ENCODE peak calls at places on chromosomes 16 and 17, in seven cellular contexts. One of them, this sample, is unnamed.

GRCh38 chr16:76931186-76931585 is 259.8 kb upstream of the MON1B start:
- DNase-seq in lower leg skin: no peak
- DNase-seq in esophagus muscularis mucosa: no peak
- DNase-seq in adrenal gland: no peak
- DNase-seq in suprapubic skin: no peak
- DNase-seq in transverse colon: no peak
- DNase-seq in HCT116: no peak
- DNase-seq in this sample: no peak

GRCh38 chr16:73483934-73484712 is 436.2 kb upstream of the ZFHX3 start:
- DNase-seq in lower leg skin: no peak
- DNase-seq in esophagus muscularis mucosa: no peak
- DNase-seq in adrenal gland: no peak
- DNase-seq in suprapubic skin: no peak
- DNase-seq in transverse colon: no peak
- DNase-seq in HCT116: no peak
- DNase-seq in this sample: no peak

GRCh38 chr16:591892-592517 is 2.1 kb downstream of the RAB40C start:
- DNase-seq in lower leg skin: no peak
- DNase-seq in esophagus muscularis mucosa: no peak
- DNase-seq in adrenal gland: no peak
- DNase-seq in suprapubic skin: no peak
- DNase-seq in transverse colon: no peak
- DNase-seq in HCT116: no peak
- DNase-seq in this sample: peak; percentile 29

GRCh38 chr17:73291260-73291801 is 20.5 kb downstream of the CDC42EP4 start:
- DNase-seq in lower leg skin: peak; percentile 95
- DNase-seq in esophagus muscularis mucosa: no peak
- DNase-seq in adrenal gland: peak; percentile 83
- DNase-seq in suprapubic skin: no peak
- DNase-seq in transverse colon: peak; percentile 76
- DNase-seq in HCT116: peak; percentile 79
- DNase-seq in this sample: peak; percentile 67

GRCh38 chr17:77327566-77328463 is 187.0 kb downstream of the SEC14L1 start:
- DNase-seq in lower leg skin: peak; percentile 80
- DNase-seq in esophagus muscularis mucosa: no peak
- DNase-seq in adrenal gland: no peak
- DNase-seq in suprapubic skin: peak; percentile 70
- DNase-seq in transverse colon: peak; percentile 36
- DNase-seq in HCT116: no peak
- DNase-seq in this sample: no peak

GRCh38 chr16:10362077-10362863 is 23.6 kb upstream of the ATF7IP2 start:
- DNase-seq in lower leg skin: peak; percentile 18
- DNase-seq in esophagus muscularis mucosa: no peak
- DNase-seq in adrenal gland: no peak
- DNase-seq in suprapubic skin: no peak
- DNase-seq in transverse colon: no peak
- DNase-seq in HCT116: no peak
- DNase-seq in this sample: no peak

GRCh38 chr16:54266363-54266955 is 20.1 kb downstream of the IRX3 start:
- DNase-seq in lower leg skin: peak; percentile 76
- DNase-seq in esophagus muscularis mucosa: no peak
- DNase-seq in adrenal gland: no peak
- DNase-seq in suprapubic skin: peak; percentile 60
- DNase-seq in transverse colon: no peak
- DNase-seq in HCT116: no peak
- DNase-seq in this sample: no peak

GRCh38 chr17:36901506-36901905 is 35.8 kb upstream of the LHX1 start:
- DNase-seq in lower leg skin: no peak
- DNase-seq in esophagus muscularis mucosa: no peak
- DNase-seq in adrenal gland: no peak
- DNase-seq in suprapubic skin: no peak
- DNase-seq in transverse colon: no peak
- DNase-seq in HCT116: no peak
- DNase-seq in this sample: no peak

GRCh38 chr16:720507-720989 is 398 bp upstream of the ANTKMT start:
- DNase-seq in lower leg skin: no peak
- DNase-seq in esophagus muscularis mucosa: no peak
- DNase-seq in adrenal gland: peak; percentile 44
- DNase-seq in suprapubic skin: no peak
- DNase-seq in transverse colon: peak; percentile 46
- DNase-seq in HCT116: no peak
- DNase-seq in this sample: no peak

GRCh38 chr17:56881685-56882295 is 32.1 kb downstream of the TRIM25 start:
- DNase-seq in lower leg skin: no peak
- DNase-seq in esophagus muscularis mucosa: no peak
- DNase-seq in adrenal gland: no peak
- DNase-seq in suprapubic skin: no peak
- DNase-seq in transverse colon: no peak
- DNase-seq in HCT116: no peak
- DNase-seq in this sample: no peak

GRCh38 chr17:56886288-56886721 is 27.5 kb downstream of the TRIM25 start:
- DNase-seq in lower leg skin: peak; percentile 54
- DNase-seq in esophagus muscularis mucosa: no peak
- DNase-seq in adrenal gland: no peak
- DNase-seq in suprapubic skin: no peak
- DNase-seq in transverse colon: peak; percentile 69
- DNase-seq in HCT116: no peak
- DNase-seq in this sample: no peak

GRCh38 chr17:56887552-56888467 is 26.0 kb downstream of the TRIM25 start:
- DNase-seq in lower leg skin: peak; percentile 45
- DNase-seq in esophagus muscularis mucosa: no peak
- DNase-seq in adrenal gland: no peak
- DNase-seq in suprapubic skin: no peak
- DNase-seq in transverse colon: peak; percentile 52
- DNase-seq in HCT116: peak; percentile 31
- DNase-seq in this sample: no peak

GRCh38 chr17:56887105-56887504 is 26.7 kb downstream of the TRIM25 start:
- DNase-seq in lower leg skin: no peak
- DNase-seq in esophagus muscularis mucosa: no peak
- DNase-seq in adrenal gland: no peak
- DNase-seq in suprapubic skin: no peak
- DNase-seq in transverse colon: no peak
- DNase-seq in HCT116: no peak
- DNase-seq in this sample: no peak

DNA sequence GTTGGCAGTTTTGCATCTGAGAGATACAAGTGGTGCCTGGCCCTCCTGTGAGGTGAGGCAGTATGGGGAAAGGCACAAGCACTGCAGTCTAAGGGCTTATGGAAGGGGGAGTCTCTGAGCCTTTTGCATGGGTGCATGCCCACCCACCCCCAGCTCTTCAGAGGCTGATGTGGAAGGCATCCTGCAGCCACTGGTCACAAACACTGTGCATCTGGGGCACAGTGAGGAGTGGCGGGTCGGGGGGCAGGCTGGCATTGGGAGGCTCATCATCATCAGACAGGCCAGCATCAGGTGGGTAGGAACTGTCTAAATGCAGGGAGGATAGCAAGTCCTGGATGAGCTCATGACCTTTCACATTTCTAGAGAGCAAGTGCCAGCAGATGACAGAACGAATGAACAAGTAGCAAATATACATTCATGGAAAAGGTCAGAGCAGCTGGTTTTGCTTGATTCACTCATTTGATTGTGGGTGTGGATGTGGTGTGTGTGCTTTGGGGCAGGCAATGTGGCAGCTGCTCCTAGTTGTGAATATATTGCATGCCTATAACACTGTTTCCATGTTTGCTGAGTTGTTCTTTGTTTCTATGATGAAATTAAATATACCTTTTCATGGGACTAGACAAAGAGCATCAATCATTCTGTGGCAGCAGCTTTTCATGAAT is 29.2 kb downstream of the TRIM25 start:
- DNase-seq in lower leg skin: peak; percentile 80
- DNase-seq in esophagus muscularis mucosa: no peak
- DNase-seq in adrenal gland: no peak
- DNase-seq in suprapubic skin: no peak
- DNase-seq in transverse colon: no peak
- DNase-seq in HCT116: no peak
- DNase-seq in this sample: no peak
- TF ChIP-seq POLR2A in lower leg skin: no peak
- TF ChIP-seq POLR2A in esophagus muscularis mucosa: no peak
- TF ChIP-seq POLR2A in adrenal gland: no peak
- TF ChIP-seq POLR2A in suprapubic skin: no peak
- TF ChIP-seq POLR2A in transverse colon: no peak
- TF ChIP-seq POLR2A in HCT116: no peak
- TF ChIP-seq POLR2A in this sample: no peak

DNA sequence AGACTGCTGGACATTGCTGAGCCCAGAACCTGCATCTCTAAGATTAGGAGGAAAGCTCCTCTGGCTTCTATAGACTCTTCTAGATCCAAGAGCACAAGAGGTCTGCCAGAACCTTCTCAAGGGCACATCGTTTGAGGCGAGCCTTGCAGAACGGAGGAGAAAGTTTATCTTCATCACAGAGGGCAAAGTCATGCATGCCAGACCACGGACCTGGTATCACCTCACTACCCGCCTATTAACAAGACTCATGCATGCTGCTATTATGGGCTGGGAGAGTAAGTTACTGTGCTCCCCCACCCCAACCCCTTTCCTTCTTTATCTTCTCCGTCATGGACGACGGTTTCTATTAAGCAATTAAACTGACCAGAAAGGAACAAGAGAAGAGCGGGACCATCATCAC is 23.3 kb downstream of the MYH11 start:
- DNase-seq in lower leg skin: no peak
- DNase-seq in esophagus muscularis mucosa: no peak
- DNase-seq in adrenal gland: no peak
- DNase-seq in suprapubic skin: no peak
- DNase-seq in transverse colon: no peak
- DNase-seq in HCT116: no peak
- DNase-seq in this sample: no peak
- H3K4me3 ChIP-seq in lower leg skin: no peak overlapping the region
- H3K4me3 ChIP-seq in esophagus muscularis mucosa: peak overlapping the region; percentile 4
- H3K4me3 ChIP-seq in adrenal gland: no peak overlapping the region
- H3K4me3 ChIP-seq in suprapubic skin: no peak overlapping the region
- H3K4me3 ChIP-seq in transverse colon: no peak overlapping the region
- H3K4me3 ChIP-seq in HCT116: no peak overlapping the region
- H3K4me3 ChIP-seq in this sample: no peak overlapping the region

GRCh38 chr17:49200423-49201083 is 9.8 kb downstream of the GNGT2 start:
- DNase-seq in lower leg skin: no peak
- DNase-seq in esophagus muscularis mucosa: no peak
- DNase-seq in adrenal gland: no peak
- DNase-seq in suprapubic skin: no peak
- DNase-seq in transverse colon: no peak
- DNase-seq in HCT116: no peak
- DNase-seq in this sample: no peak

GRCh38 chr17:49204521-49204920 is 5.9 kb downstream of the GNGT2 start:
- DNase-seq in lower leg skin: no peak
- DNase-seq in esophagus muscularis mucosa: no peak
- DNase-seq in adrenal gland: no peak
- DNase-seq in suprapubic skin: no peak
- DNase-seq in transverse colon: no peak
- DNase-seq in HCT116: no peak
- DNase-seq in this sample: no peak

GRCh38 chr17:49198206-49198605 is 12.2 kb downstream of the GNGT2 start:
- DNase-seq in lower leg skin: no peak
- DNase-seq in esophagus muscularis mucosa: no peak
- DNase-seq in adrenal gland: no peak
- DNase-seq in suprapubic skin: no peak
- DNase-seq in transverse colon: no peak
- DNase-seq in HCT116: no peak
- DNase-seq in this sample: no peak

GRCh38 chr17:49203796-49204195 is 6.6 kb downstream of the GNGT2 start:
- DNase-seq in lower leg skin: no peak
- DNase-seq in esophagus muscularis mucosa: no peak
- DNase-seq in adrenal gland: no peak
- DNase-seq in suprapubic skin: no peak
- DNase-seq in transverse colon: no peak
- DNase-seq in HCT116: no peak
- DNase-seq in this sample: no peak

DNA sequence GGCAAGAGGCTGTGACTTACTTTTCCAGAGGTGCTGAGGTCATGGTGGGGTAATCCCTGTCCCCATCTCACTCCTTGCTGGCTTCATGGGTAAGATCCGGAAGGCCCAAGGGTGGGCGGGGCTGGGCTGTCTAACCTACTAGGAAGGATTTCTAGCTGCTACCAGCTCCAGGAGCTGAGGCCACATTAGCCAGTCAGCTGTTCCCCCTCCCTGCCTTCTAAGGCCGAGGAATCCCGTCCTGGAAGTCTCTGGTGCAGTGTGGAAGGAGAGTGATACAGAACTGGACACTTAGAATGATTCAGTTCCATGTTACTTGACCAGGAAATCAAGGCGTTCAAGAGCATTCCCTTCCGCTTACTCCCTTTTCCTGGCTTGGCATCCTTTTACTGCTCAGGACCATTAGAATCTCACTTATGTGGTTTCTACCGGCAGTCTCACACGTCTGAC is 8.9 kb downstream of the GNGT2 start:
- DNase-seq in lower leg skin: no peak
- DNase-seq in esophagus muscularis mucosa: no peak
- DNase-seq in adrenal gland: no peak
- DNase-seq in suprapubic skin: no peak
- DNase-seq in transverse colon: no peak
- DNase-seq in HCT116: no peak
- DNase-seq in this sample: no peak
- TF ChIP-seq POLR2A in lower leg skin: no peak
- TF ChIP-seq POLR2A in esophagus muscularis mucosa: no peak
- TF ChIP-seq POLR2A in adrenal gland: no peak
- TF ChIP-seq POLR2A in suprapubic skin: no peak
- TF ChIP-seq POLR2A in transverse colon: no peak
- TF ChIP-seq POLR2A in HCT116: no peak
- TF ChIP-seq POLR2A in this sample: no peak

GRCh38 chr17:39487946-39488345 is 26.7 kb downstream of the CDK12 start:
- DNase-seq in lower leg skin: peak; percentile 23
- DNase-seq in esophagus muscularis mucosa: no peak
- DNase-seq in adrenal gland: no peak
- DNase-seq in suprapubic skin: no peak
- DNase-seq in transverse colon: no peak
- DNase-seq in HCT116: no peak
- DNase-seq in this sample: no peak

GRCh38 chr17:39484178-39484577 is 22.9 kb downstream of the CDK12 start:
- DNase-seq in lower leg skin: no peak
- DNase-seq in esophagus muscularis mucosa: no peak
- DNase-seq in adrenal gland: no peak
- DNase-seq in suprapubic skin: no peak
- DNase-seq in transverse colon: no peak
- DNase-seq in HCT116: no peak
- DNase-seq in this sample: no peak

GRCh38 chr17:39483506-39483905 is 22.2 kb downstream of the CDK12 start:
- DNase-seq in lower leg skin: peak; percentile 12
- DNase-seq in esophagus muscularis mucosa: no peak
- DNase-seq in adrenal gland: no peak
- DNase-seq in suprapubic skin: no peak
- DNase-seq in transverse colon: no peak
- DNase-seq in HCT116: no peak
- DNase-seq in this sample: no peak

GRCh38 chr17:39486242-39486641 is 25.0 kb downstream of the CDK12 start:
- DNase-seq in lower leg skin: peak; percentile 31
- DNase-seq in esophagus muscularis mucosa: no peak
- DNase-seq in adrenal gland: no peak
- DNase-seq in suprapubic skin: no peak
- DNase-seq in transverse colon: no peak
- DNase-seq in HCT116: no peak
- DNase-seq in this sample: no peak

DNA sequence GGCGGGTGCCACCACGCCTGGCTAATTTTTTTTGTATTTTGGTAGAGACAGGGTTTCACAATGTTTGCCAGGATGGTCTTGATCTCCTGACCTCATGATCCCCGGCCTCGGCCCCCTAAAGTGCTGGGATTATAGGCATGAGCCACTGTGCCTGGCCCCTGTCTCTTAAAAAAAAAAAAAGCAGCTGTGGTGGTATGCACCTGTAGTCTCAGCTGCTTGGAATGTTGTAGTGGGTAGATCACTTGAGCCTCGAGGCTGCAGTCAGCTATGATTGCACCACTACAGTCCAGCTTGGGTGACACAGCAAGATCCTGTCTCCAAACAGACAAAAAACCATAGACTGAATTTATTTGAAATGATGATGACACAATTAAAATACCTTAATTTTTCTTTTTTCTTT is 24.3 kb downstream of the CDK12 start:
- DNase-seq in lower leg skin: peak; percentile 29
- DNase-seq in esophagus muscularis mucosa: no peak
- DNase-seq in adrenal gland: no peak
- DNase-seq in suprapubic skin: no peak
- DNase-seq in transverse colon: no peak
- DNase-seq in HCT116: peak; percentile 15
- DNase-seq in this sample: no peak
- H3K4me3 ChIP-seq in lower leg skin: no peak overlapping the region
- H3K4me3 ChIP-seq in esophagus muscularis mucosa: no peak overlapping the region
- H3K4me3 ChIP-seq in adrenal gland: no peak overlapping the region
- H3K4me3 ChIP-seq in suprapubic skin: no peak overlapping the region
- H3K4me3 ChIP-seq in transverse colon: no peak overlapping the region
- H3K4me3 ChIP-seq in HCT116: no peak overlapping the region
- H3K4me3 ChIP-seq in this sample: no peak overlapping the region